ENCODE peak calls at places on chromosomes 4 and X, in five cellular contexts. M is effector memory CD8-positive, alpha-beta T cell; Q is DMS153; W is HEK293T; Y is CD4-positive, alpha-beta T cell. U is an unnamed sample.
A peak's percentile ranks its signal among the peaks of the same experiment; 100 is the strongest.

GRCh38 chrX:105063743-105064142 is 156.8 kb downstream of the TEX13A start:
- DNase-seq in M (no peak), Q (no peak), W (no peak), Y (no peak), U (no peak)

GRCh38 chr4:85681194-85681803 is 206.3 kb downstream of the ARHGAP24 start:
- DNase-seq in M (no peak), Q (no peak), W (no peak), Y (no peak), U (no peak)

GRCh38 chrX:23317799-23318724 is 16.6 kb upstream of the PTCHD1 start:
- DNase-seq in M (peak; percentile 0), Q (no peak), W (peak; percentile 74), Y (no peak), U (no peak)

GRCh38 chrX:119516157-119516702 is 48.0 kb downstream of the SLC25A5 start:
- DNase-seq in M (peak; percentile 38), Q (peak; percentile 11), W (peak; percentile 91), Y (peak; percentile 6), U (peak; percentile 39)

GRCh38 chrX:64394059-64394873 is 986 bp downstream of the MTMR8 start:
- DNase-seq in M (no peak), Q (no peak), W (no peak), Y (no peak), U (no peak)

GRCh38 chrX:135384161-135384836 is 37.4 kb upstream of the SMIM10L2A start:
- DNase-seq in M (peak; percentile 31), Q (no peak), W (no peak), Y (peak; percentile 29), U (no peak)

GRCh38 chrX:11427082-11428033 is 134.1 kb downstream of the AMELX start:
- DNase-seq in M (no peak), Q (no peak), W (no peak), Y (no peak), U (no peak)

GRCh38 chr4:6658635-6659075 is 18.2 kb downstream of the MRFAP1 start:
- DNase-seq in M (peak; percentile 55), Q (no peak), W (no peak), Y (no peak), U (no peak)

GRCh38 chr4:6221296-6221850 is 21.0 kb upstream of the JAKMIP1 start:
- DNase-seq in M (no peak), Q (no peak), W (no peak), Y (no peak), U (no peak)

GRCh38 chr4:40952672-40953071 is 202.9 kb downstream of the NSUN7 start:
- DNase-seq in M (no peak), Q (no peak), W (no peak), Y (no peak), U (no peak)

GRCh38 chr4:4386736-4387392 is at the start of gene NSG1:
- DNase-seq in M (peak; percentile 25), Q (no peak), W (peak; percentile 69), Y (peak; percentile 40), U (no peak)

GRCh38 chrX:18956322-18957032 is 27.4 kb downstream of the PHKA2 start:
- DNase-seq in M (no peak), Q (no peak), W (no peak), Y (no peak), U (no peak)

GRCh38 chr4:110305455-110305854 is 107.0 kb upstream of the ELOVL6 start:
- DNase-seq in M (no peak), Q (no peak), W (no peak), Y (no peak), U (no peak)

GRCh38 chrX:120426599-120426998 is 42.5 kb downstream of the LAMP2 start:
- DNase-seq in M (no peak), Q (no peak), W (no peak), Y (no peak), U (no peak)

GRCh38 chr4:88737304-88738015 is 39.8 kb upstream of the NAP1L5 start:
- DNase-seq in M (no peak), Q (no peak), W (no peak), Y (peak; percentile 44), U (no peak)

GRCh38 chr4:94595013-94595412 is 143.3 kb downstream of the PDLIM5 start:
- DNase-seq in M (no peak), Q (no peak), W (no peak), Y (no peak), U (no peak)

GRCh38 chr4:145480257-145480656 is 1.4 kb upstream of the SMAD1 start:
- DNase-seq in M (no peak), Q (no peak), W (no peak), Y (no peak), U (no peak)

GRCh38 chrX:52852110-52852872 is 15.6 kb downstream of the XAGE3 start:
- DNase-seq in M (no peak), Q (no peak), W (no peak), Y (no peak), U (no peak)

GRCh38 chr4:74628808-74629616 is 165.3 kb downstream of the BTC start:
- DNase-seq in M (no peak), Q (no peak), W (no peak), Y (no peak), U (no peak)

GRCh38 chr4:7759221-7759620 is 180.4 kb downstream of the AFAP1 start:
- DNase-seq in M (peak; percentile 63), Q (no peak), W (no peak), Y (peak; percentile 61), U (no peak)

GRCh38 chr4:10496200-10496599 is 39.0 kb upstream of the ZNF518B start:
- DNase-seq in M (no peak), Q (no peak), W (no peak), Y (no peak), U (no peak)

GRCh38 chrX:18961686-18962085 is 22.2 kb downstream of the PHKA2 start:
- DNase-seq in M (no peak), Q (no peak), W (no peak), Y (no peak), U (no peak)

GRCh38 chr4:52661966-52662705 is 3.0 kb upstream of the USP46 start:
- DNase-seq in M (no peak), Q (no peak), W (no peak), Y (no peak), U (no peak)